ENCODE peak calls at places on chromosomes 5 and 9, in seven cellular contexts. One of them, this sample, is unnamed.

GRCh38 chr9:136502196-136502595 is 19.4 kb upstream of the SEC16A start:
- DNase-seq in SJSA1: no peak
- DNase-seq in ovary: no peak
- DNase-seq in EL: no peak
- DNase-seq in GM18507: no peak
- DNase-seq in dorsolateral prefrontal cortex: no peak
- DNase-seq in left cardiac atrium: no peak
- DNase-seq in this sample: no peak

GRCh38 chr9:31388660-31389059 is 995.8 kb upstream of the ACO1 start:
- DNase-seq in ovary: no peak
- DNase-seq in SJSA1: no peak
- DNase-seq in left cardiac atrium: no peak
- DNase-seq in dorsolateral prefrontal cortex: no peak
- DNase-seq in EL: no peak
- DNase-seq in GM18507: no peak
- DNase-seq in this sample: no peak

GRCh38 chr9:132099741-132100407 is 20.2 kb upstream of the MED27 start:
- DNase-seq in dorsolateral prefrontal cortex: peak
- DNase-seq in GM18507: no peak
- DNase-seq in EL: no peak
- DNase-seq in left cardiac atrium: no peak
- DNase-seq in SJSA1: peak
- DNase-seq in ovary: no peak
- DNase-seq in this sample: peak

GRCh38 chr5:90096415-90097081 is 313.0 kb downstream of the CETN3 start:
- DNase-seq in GM18507: no peak
- DNase-seq in dorsolateral prefrontal cortex: no peak
- DNase-seq in ovary: no peak
- DNase-seq in left cardiac atrium: peak
- DNase-seq in SJSA1: peak
- DNase-seq in EL: peak
- DNase-seq in this sample: peak

GRCh38 chr9:130382636-130383349 is 62.0 kb upstream of the ASS1 start:
- DNase-seq in EL: no peak
- DNase-seq in SJSA1: no peak
- DNase-seq in dorsolateral prefrontal cortex: no peak
- DNase-seq in left cardiac atrium: no peak
- DNase-seq in GM18507: no peak
- DNase-seq in ovary: no peak
- DNase-seq in this sample: no peak

GRCh38 chr5:14277407-14278320 is 134.5 kb downstream of the TRIO start:
- DNase-seq in GM18507: no peak
- DNase-seq in SJSA1: no peak
- DNase-seq in left cardiac atrium: no peak
- DNase-seq in EL: no peak
- DNase-seq in ovary: no peak
- DNase-seq in dorsolateral prefrontal cortex: no peak
- DNase-seq in this sample: no peak

GRCh38 chr5:1386274-1386717 is 41.4 kb upstream of the CLPTM1L start:
- DNase-seq in dorsolateral prefrontal cortex: peak
- DNase-seq in EL: peak
- DNase-seq in ovary: peak
- DNase-seq in GM18507: peak
- DNase-seq in SJSA1: no peak
- DNase-seq in left cardiac atrium: peak
- DNase-seq in this sample: peak

GRCh38 chr5:923473-923873 is 30.8 kb downstream of the TRIP13 start:
- DNase-seq in SJSA1: peak
- DNase-seq in EL: peak
- DNase-seq in ovary: peak
- DNase-seq in dorsolateral prefrontal cortex: peak
- DNase-seq in left cardiac atrium: peak
- DNase-seq in GM18507: peak
- DNase-seq in this sample: peak

GRCh38 chr9:133774799-133775198 is 36.6 kb upstream of the SARDH start:
- DNase-seq in left cardiac atrium: no peak
- DNase-seq in dorsolateral prefrontal cortex: no peak
- DNase-seq in ovary: peak
- DNase-seq in EL: no peak
- DNase-seq in GM18507: no peak
- DNase-seq in SJSA1: no peak
- DNase-seq in this sample: no peak

GRCh38 chr5:112738180-112738560 is 485 bp downstream of the APC start:
- DNase-seq in SJSA1: no peak
- DNase-seq in EL: peak
- DNase-seq in GM18507: no peak
- DNase-seq in left cardiac atrium: no peak
- DNase-seq in dorsolateral prefrontal cortex: peak
- DNase-seq in ovary: no peak
- DNase-seq in this sample: no peak

GRCh38 chr9:4375424-4376195 is 75.7 kb upstream of the GLIS3 start:
- DNase-seq in GM18507: no peak
- DNase-seq in EL: peak
- DNase-seq in ovary: no peak
- DNase-seq in dorsolateral prefrontal cortex: no peak
- DNase-seq in SJSA1: no peak
- DNase-seq in left cardiac atrium: no peak
- DNase-seq in this sample: peak

GRCh38 chr9:129401623-129402340 is 219.1 kb downstream of the C9orf50 start:
- DNase-seq in SJSA1: no peak
- DNase-seq in EL: no peak
- DNase-seq in left cardiac atrium: peak
- DNase-seq in ovary: peak
- DNase-seq in dorsolateral prefrontal cortex: peak
- DNase-seq in GM18507: no peak
- DNase-seq in this sample: no peak

GRCh38 chr9:79471577-79472543 is 99.9 kb upstream of the TLE4 start:
- DNase-seq in GM18507: no peak
- DNase-seq in dorsolateral prefrontal cortex: peak
- DNase-seq in SJSA1: peak
- DNase-seq in left cardiac atrium: peak
- DNase-seq in EL: peak
- DNase-seq in ovary: peak
- DNase-seq in this sample: peak

GRCh38 chr9:125455132-125455531 is 193.5 kb downstream of the GAPVD1 start:
- DNase-seq in dorsolateral prefrontal cortex: no peak
- DNase-seq in EL: no peak
- DNase-seq in ovary: no peak
- DNase-seq in left cardiac atrium: no peak
- DNase-seq in GM18507: no peak
- DNase-seq in SJSA1: no peak
- DNase-seq in this sample: no peak

GRCh38 chr5:137218471-137218870 is 280.7 kb downstream of the SPOCK1 start:
- DNase-seq in ovary: no peak
- DNase-seq in left cardiac atrium: no peak
- DNase-seq in GM18507: no peak
- DNase-seq in SJSA1: no peak
- DNase-seq in dorsolateral prefrontal cortex: no peak
- DNase-seq in EL: peak
- DNase-seq in this sample: no peak

GRCh38 chr5:103973669-103974068 is 411.1 kb upstream of the NUDT12 start:
- DNase-seq in dorsolateral prefrontal cortex: no peak
- DNase-seq in left cardiac atrium: no peak
- DNase-seq in GM18507: no peak
- DNase-seq in EL: no peak
- DNase-seq in SJSA1: no peak
- DNase-seq in ovary: no peak
- DNase-seq in this sample: no peak

This sample was measured in HCEC 1CT.